ENCODE peak calls at places on chromosomes 2 and 18, in ten cellular contexts. One of them, this sample, is unnamed.

GRCh38 chr2:128639693-128640092 is 321.0 kb upstream of the HS6ST1 start:
- DNase-seq in ovary: no peak
- DNase-seq in H1: no peak
- DNase-seq in IMR-90: no peak
- DNase-seq in foreskin keratinocyte: no peak
- DNase-seq in astrocyte of the spinal cord: no peak
- DNase-seq in suprapubic skin: peak
- DNase-seq in nephron progenitor cell: no peak
- DNase-seq in GM23338: no peak
- DNase-seq in ascending aorta: no peak
- DNase-seq in this sample: no peak

GRCh38 chr2:120473522-120474271 is 127.8 kb downstream of the INHBB start:
- DNase-seq in IMR-90: no peak
- DNase-seq in GM23338: no peak
- DNase-seq in foreskin keratinocyte: peak
- DNase-seq in nephron progenitor cell: no peak
- DNase-seq in ovary: peak
- DNase-seq in ascending aorta: no peak
- DNase-seq in suprapubic skin: peak
- DNase-seq in astrocyte of the spinal cord: no peak
- DNase-seq in H1: no peak
- DNase-seq in this sample: no peak

GRCh38 chr18:76450912-76451421 is 44.1 kb downstream of the ZNF516 start:
- DNase-seq in foreskin keratinocyte: peak
- DNase-seq in ascending aorta: no peak
- DNase-seq in ovary: peak
- DNase-seq in astrocyte of the spinal cord: no peak
- DNase-seq in suprapubic skin: peak
- DNase-seq in IMR-90: peak
- DNase-seq in nephron progenitor cell: peak
- DNase-seq in GM23338: peak
- DNase-seq in H1: peak
- DNase-seq in this sample: no peak

GRCh38 chr18:21914739-21915319 is 174.2 kb downstream of the MIB1 start:
- DNase-seq in nephron progenitor cell: peak
- DNase-seq in IMR-90: peak
- DNase-seq in ascending aorta: no peak
- DNase-seq in suprapubic skin: no peak
- DNase-seq in ovary: no peak
- DNase-seq in astrocyte of the spinal cord: peak
- DNase-seq in GM23338: peak
- DNase-seq in H1: no peak
- DNase-seq in foreskin keratinocyte: peak
- DNase-seq in this sample: no peak

GRCh38 chr2:1736045-1736444 is 8.3 kb downstream of the PXDN start:
- DNase-seq in astrocyte of the spinal cord: peak
- DNase-seq in GM23338: no peak
- DNase-seq in suprapubic skin: no peak
- DNase-seq in H1: no peak
- DNase-seq in ascending aorta: no peak
- DNase-seq in ovary: no peak
- DNase-seq in IMR-90: peak
- DNase-seq in nephron progenitor cell: no peak
- DNase-seq in foreskin keratinocyte: no peak
- DNase-seq in this sample: no peak

GRCh38 chr2:109418716-109419115 is 195.1 kb downstream of the SEPTIN10 start:
- DNase-seq in astrocyte of the spinal cord: no peak
- DNase-seq in H1: no peak
- DNase-seq in ovary: no peak
- DNase-seq in suprapubic skin: no peak
- DNase-seq in foreskin keratinocyte: no peak
- DNase-seq in nephron progenitor cell: no peak
- DNase-seq in ascending aorta: no peak
- DNase-seq in IMR-90: no peak
- DNase-seq in GM23338: no peak
- DNase-seq in this sample: no peak

GRCh38 chr18:6055711-6056110 is 160.4 kb upstream of the TMEM200C start:
- DNase-seq in GM23338: no peak
- DNase-seq in foreskin keratinocyte: peak
- DNase-seq in H1: no peak
- DNase-seq in suprapubic skin: no peak
- DNase-seq in ovary: no peak
- DNase-seq in nephron progenitor cell: no peak
- DNase-seq in astrocyte of the spinal cord: peak
- DNase-seq in IMR-90: peak
- DNase-seq in ascending aorta: no peak
- DNase-seq in this sample: no peak

GRCh38 chr2:74831693-74832530 is 2.0 kb upstream of the HK2 start:
- DNase-seq in foreskin keratinocyte: peak
- DNase-seq in suprapubic skin: no peak
- DNase-seq in H1: no peak
- DNase-seq in IMR-90: peak
- DNase-seq in GM23338: no peak
- DNase-seq in ovary: no peak
- DNase-seq in ascending aorta: no peak
- DNase-seq in nephron progenitor cell: no peak
- DNase-seq in astrocyte of the spinal cord: no peak
- DNase-seq in this sample: no peak

GRCh38 chr2:121099329-121100318 is 185.4 kb downstream of the TFCP2L1 start:
- DNase-seq in foreskin keratinocyte: no peak
- DNase-seq in ovary: no peak
- DNase-seq in GM23338: peak
- DNase-seq in H1: peak
- DNase-seq in IMR-90: no peak
- DNase-seq in astrocyte of the spinal cord: no peak
- DNase-seq in nephron progenitor cell: no peak
- DNase-seq in ascending aorta: no peak
- DNase-seq in suprapubic skin: no peak
- DNase-seq in this sample: no peak

GRCh38 chr2:9668686-9669338 is 38.0 kb upstream of the YWHAQ start:
- DNase-seq in ovary: no peak
- DNase-seq in ascending aorta: no peak
- DNase-seq in foreskin keratinocyte: no peak
- DNase-seq in astrocyte of the spinal cord: peak
- DNase-seq in nephron progenitor cell: no peak
- DNase-seq in suprapubic skin: no peak
- DNase-seq in IMR-90: peak
- DNase-seq in GM23338: no peak
- DNase-seq in H1: no peak
- DNase-seq in this sample: no peak

GRCh38 chr2:44972771-44973535 is 31.5 kb downstream of the SIX3 start:
- DNase-seq in ovary: no peak
- DNase-seq in GM23338: no peak
- DNase-seq in nephron progenitor cell: no peak
- DNase-seq in H1: no peak
- DNase-seq in astrocyte of the spinal cord: no peak
- DNase-seq in suprapubic skin: no peak
- DNase-seq in ascending aorta: no peak
- DNase-seq in foreskin keratinocyte: no peak
- DNase-seq in IMR-90: no peak
- DNase-seq in this sample: no peak

GRCh38 chr2:714005-714741 is 37.0 kb upstream of the TMEM18 start:
- DNase-seq in ovary: peak
- DNase-seq in foreskin keratinocyte: no peak
- DNase-seq in nephron progenitor cell: peak
- DNase-seq in H1: peak
- DNase-seq in astrocyte of the spinal cord: peak
- DNase-seq in IMR-90: peak
- DNase-seq in ascending aorta: no peak
- DNase-seq in GM23338: peak
- DNase-seq in suprapubic skin: no peak
- DNase-seq in this sample: no peak

GRCh38 chr2:181586569-181587076 is 70.3 kb downstream of the CERKL start:
- DNase-seq in foreskin keratinocyte: peak
- DNase-seq in nephron progenitor cell: peak
- DNase-seq in ovary: no peak
- DNase-seq in H1: no peak
- DNase-seq in GM23338: peak
- DNase-seq in ascending aorta: no peak
- DNase-seq in astrocyte of the spinal cord: peak
- DNase-seq in IMR-90: no peak
- DNase-seq in suprapubic skin: no peak
- DNase-seq in this sample: no peak

GRCh38 chr2:78749648-78750047 is 275.9 kb upstream of the REG3G start:
- DNase-seq in H1: no peak
- DNase-seq in nephron progenitor cell: no peak
- DNase-seq in suprapubic skin: no peak
- DNase-seq in ascending aorta: no peak
- DNase-seq in GM23338: no peak
- DNase-seq in ovary: no peak
- DNase-seq in astrocyte of the spinal cord: no peak
- DNase-seq in foreskin keratinocyte: no peak
- DNase-seq in IMR-90: no peak
- DNase-seq in this sample: no peak

GRCh38 chr2:109129356-109129920 is 433 bp downstream of the SH3RF3 start:
- DNase-seq in nephron progenitor cell: peak
- DNase-seq in H1: peak
- DNase-seq in ovary: peak
- DNase-seq in ascending aorta: no peak
- DNase-seq in foreskin keratinocyte: peak
- DNase-seq in astrocyte of the spinal cord: peak
- DNase-seq in IMR-90: no peak
- DNase-seq in GM23338: peak
- DNase-seq in suprapubic skin: no peak
- DNase-seq in this sample: no peak

DNA sequence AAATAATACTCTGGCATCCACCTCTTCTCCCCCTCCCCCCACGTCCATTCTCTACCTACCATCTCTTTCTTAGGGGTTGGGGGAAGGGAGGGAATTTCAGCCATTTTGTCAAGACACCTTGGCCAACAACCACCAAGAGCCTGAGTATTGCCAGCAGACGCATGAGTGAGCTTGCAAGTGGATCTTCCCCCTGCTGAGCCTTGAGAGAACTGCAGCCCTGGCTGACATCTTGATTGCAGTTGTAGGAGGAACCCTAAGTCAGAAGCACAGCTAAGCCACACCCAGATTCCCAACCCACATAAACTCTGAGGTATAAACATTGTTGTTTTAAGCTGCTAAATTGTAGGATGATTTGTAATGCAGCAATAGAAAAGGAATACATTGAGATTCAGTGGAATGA is 165.6 kb downstream of the TMEFF2 start:
- DNase-seq in IMR-90: peak
- DNase-seq in ascending aorta: no peak
- DNase-seq in foreskin keratinocyte: peak
- DNase-seq in astrocyte of the spinal cord: no peak
- DNase-seq in ovary: no peak
- DNase-seq in nephron progenitor cell: peak
- DNase-seq in H1: peak
- DNase-seq in GM23338: peak
- DNase-seq in suprapubic skin: no peak
- DNase-seq in this sample: no peak
- TF ChIP-seq CTCF in IMR-90: peak
- TF ChIP-seq CTCF in ascending aorta: no peak
- TF ChIP-seq CTCF in foreskin keratinocyte: peak
- TF ChIP-seq CTCF in astrocyte of the spinal cord: peak
- TF ChIP-seq CTCF in ovary: no peak
- TF ChIP-seq CTCF in nephron progenitor cell: no peak
- TF ChIP-seq CTCF in H1: peak
- TF ChIP-seq CTCF in GM23338: peak
- TF ChIP-seq CTCF in suprapubic skin: peak
- TF ChIP-seq CTCF in this sample: no peak

GRCh38 chr2:153478289-153479261 is at the start of gene RPRM:
- DNase-seq in IMR-90: peak
- DNase-seq in ascending aorta: no peak
- DNase-seq in ovary: peak
- DNase-seq in nephron progenitor cell: peak
- DNase-seq in H1: peak
- DNase-seq in foreskin keratinocyte: peak
- DNase-seq in astrocyte of the spinal cord: peak
- DNase-seq in suprapubic skin: peak
- DNase-seq in GM23338: peak
- DNase-seq in this sample: peak
- TF ChIP-seq CTCF in IMR-90: peak
- TF ChIP-seq CTCF in ascending aorta: peak
- TF ChIP-seq CTCF in ovary: peak
- TF ChIP-seq CTCF in nephron progenitor cell: peak
- TF ChIP-seq CTCF in H1: peak
- TF ChIP-seq CTCF in foreskin keratinocyte: peak
- TF ChIP-seq CTCF in astrocyte of the spinal cord: peak
- TF ChIP-seq CTCF in suprapubic skin: peak
- TF ChIP-seq CTCF in GM23338: peak
- TF ChIP-seq CTCF in this sample: peak

GRCh38 chr2:3801506-3801905 is 98.1 kb downstream of the DCDC2C start:
- DNase-seq in H1: no peak
- DNase-seq in GM23338: no peak
- DNase-seq in ascending aorta: no peak
- DNase-seq in IMR-90: no peak
- DNase-seq in ovary: no peak
- DNase-seq in foreskin keratinocyte: no peak
- DNase-seq in nephron progenitor cell: no peak
- DNase-seq in astrocyte of the spinal cord: no peak
- DNase-seq in suprapubic skin: no peak
- DNase-seq in this sample: no peak

GRCh38 chr2:3806730-3807129 is 103.4 kb downstream of the DCDC2C start:
- DNase-seq in astrocyte of the spinal cord: no peak
- DNase-seq in nephron progenitor cell: no peak
- DNase-seq in H1: no peak
- DNase-seq in ovary: no peak
- DNase-seq in ascending aorta: no peak
- DNase-seq in IMR-90: no peak
- DNase-seq in suprapubic skin: no peak
- DNase-seq in foreskin keratinocyte: no peak
- DNase-seq in GM23338: no peak
- DNase-seq in this sample: no peak

GRCh38 chr2:3807853-3808252 is 104.5 kb downstream of the DCDC2C start:
- DNase-seq in foreskin keratinocyte: no peak
- DNase-seq in ascending aorta: no peak
- DNase-seq in ovary: no peak
- DNase-seq in suprapubic skin: no peak
- DNase-seq in IMR-90: peak
- DNase-seq in nephron progenitor cell: no peak
- DNase-seq in GM23338: no peak
- DNase-seq in H1: no peak
- DNase-seq in astrocyte of the spinal cord: peak
- DNase-seq in this sample: no peak

DNA sequence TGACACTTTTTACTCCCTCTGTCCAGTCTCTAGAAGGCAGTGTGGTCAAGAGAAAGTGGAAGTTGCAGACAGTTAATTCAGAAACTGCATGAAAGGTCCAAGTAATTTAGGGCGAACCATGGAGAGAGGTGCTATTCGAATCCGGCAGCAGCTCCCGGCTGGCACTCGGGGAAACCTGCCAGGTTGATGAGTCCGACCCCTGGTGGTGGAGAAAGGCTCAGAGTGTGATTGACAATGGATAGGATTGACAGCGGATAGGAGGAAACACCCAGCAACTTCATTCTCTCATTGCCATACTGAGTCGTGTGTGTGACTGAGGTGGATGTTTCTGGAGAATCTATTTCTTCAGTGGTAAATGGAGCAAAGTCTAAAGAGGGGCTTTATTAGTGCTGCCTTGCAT is 101.7 kb downstream of the DCDC2C start:
- DNase-seq in suprapubic skin: no peak
- DNase-seq in astrocyte of the spinal cord: no peak
- DNase-seq in H1: peak
- DNase-seq in foreskin keratinocyte: peak
- DNase-seq in IMR-90: no peak
- DNase-seq in ovary: no peak
- DNase-seq in nephron progenitor cell: peak
- DNase-seq in GM23338: peak
- DNase-seq in ascending aorta: no peak
- DNase-seq in this sample: no peak
- TF ChIP-seq CTCF in suprapubic skin: peak
- TF ChIP-seq CTCF in astrocyte of the spinal cord: peak
- TF ChIP-seq CTCF in H1: peak
- TF ChIP-seq CTCF in foreskin keratinocyte: peak
- TF ChIP-seq CTCF in IMR-90: no peak
- TF ChIP-seq CTCF in ovary: no peak
- TF ChIP-seq CTCF in nephron progenitor cell: peak
- TF ChIP-seq CTCF in GM23338: peak
- TF ChIP-seq CTCF in ascending aorta: no peak
- TF ChIP-seq CTCF in this sample: no peak

GRCh38 chr2:142756430-142756829 is 121.0 kb upstream of the KYNU start:
- DNase-seq in astrocyte of the spinal cord: peak
- DNase-seq in suprapubic skin: no peak
- DNase-seq in ascending aorta: no peak
- DNase-seq in nephron progenitor cell: no peak
- DNase-seq in GM23338: no peak
- DNase-seq in foreskin keratinocyte: peak
- DNase-seq in ovary: no peak
- DNase-seq in H1: no peak
- DNase-seq in IMR-90: peak
- DNase-seq in this sample: no peak
- TF ChIP-seq CTCF in astrocyte of the spinal cord: no peak
- TF ChIP-seq CTCF in suprapubic skin: no peak
- TF ChIP-seq CTCF in ascending aorta: no peak
- TF ChIP-seq CTCF in nephron progenitor cell: no peak
- TF ChIP-seq CTCF in GM23338: no peak
- TF ChIP-seq CTCF in foreskin keratinocyte: no peak
- TF ChIP-seq CTCF in ovary: no peak
- TF ChIP-seq CTCF in H1: no peak
- TF ChIP-seq CTCF in IMR-90: no peak
- TF ChIP-seq CTCF in this sample: no peak

This sample was measured in omental fat pad.